ENCODE peak calls at places on chromosomes 7 and 10, in nine cellular contexts. One of them, this sample, is unnamed.

GRCh38 chr7:140591178-140591902 is 49.3 kb downstream of the DENND2A start:
- DNase-seq in HCT116: no peak
- DNase-seq in right lobe of liver: no peak
- DNase-seq in MM.1S: no peak
- DNase-seq in Caki2: no peak
- DNase-seq in HT-29: no peak
- DNase-seq in NCI-H1092 treated with DMSO at 0.1 percent for 48 hours: no peak
- DNase-seq in DMS153: no peak
- DNase-seq in HCEC 1CT: peak
- DNase-seq in this sample: no peak

GRCh38 chr7:45691155-45691656 is 117.0 kb downstream of the ADCY1 start:
- DNase-seq in HCT116: no peak
- DNase-seq in right lobe of liver: peak
- DNase-seq in MM.1S: no peak
- DNase-seq in Caki2: no peak
- DNase-seq in HT-29: no peak
- DNase-seq in NCI-H1092 treated with DMSO at 0.1 percent for 48 hours: no peak
- DNase-seq in DMS153: no peak
- DNase-seq in HCEC 1CT: no peak
- DNase-seq in this sample: no peak

GRCh38 chr10:66892833-66893232 is 33.0 kb upstream of the LRRTM3 start:
- DNase-seq in HCT116: no peak
- DNase-seq in right lobe of liver: no peak
- DNase-seq in MM.1S: no peak
- DNase-seq in Caki2: no peak
- DNase-seq in HT-29: no peak
- DNase-seq in NCI-H1092 treated with DMSO at 0.1 percent for 48 hours: no peak
- DNase-seq in DMS153: no peak
- DNase-seq in HCEC 1CT: no peak
- DNase-seq in this sample: no peak

GRCh38 chr10:131824371-131825149 is 76.2 kb upstream of the PPP2R2D start:
- DNase-seq in HCT116: no peak
- DNase-seq in right lobe of liver: peak
- DNase-seq in MM.1S: no peak
- DNase-seq in Caki2: no peak
- DNase-seq in HT-29: no peak
- DNase-seq in NCI-H1092 treated with DMSO at 0.1 percent for 48 hours: no peak
- DNase-seq in DMS153: no peak
- DNase-seq in HCEC 1CT: no peak
- DNase-seq in this sample: no peak

GRCh38 chr7:34191766-34192550 is 286.6 kb downstream of the BMPER start:
- DNase-seq in HCT116: no peak
- DNase-seq in right lobe of liver: no peak
- DNase-seq in MM.1S: no peak
- DNase-seq in Caki2: no peak
- DNase-seq in HT-29: no peak
- DNase-seq in NCI-H1092 treated with DMSO at 0.1 percent for 48 hours: no peak
- DNase-seq in DMS153: no peak
- DNase-seq in HCEC 1CT: no peak
- DNase-seq in this sample: no peak

GRCh38 chr10:7484456-7485266 is 73.8 kb upstream of the SFMBT2 start:
- DNase-seq in HCT116: no peak
- DNase-seq in right lobe of liver: no peak
- DNase-seq in MM.1S: peak
- DNase-seq in Caki2: no peak
- DNase-seq in HT-29: no peak
- DNase-seq in NCI-H1092 treated with DMSO at 0.1 percent for 48 hours: no peak
- DNase-seq in DMS153: no peak
- DNase-seq in HCEC 1CT: no peak
- DNase-seq in this sample: peak

GRCh38 chr10:62761115-62761514 is 43.4 kb upstream of the ADO start:
- DNase-seq in HCT116: no peak
- DNase-seq in right lobe of liver: no peak
- DNase-seq in MM.1S: peak
- DNase-seq in Caki2: peak
- DNase-seq in HT-29: no peak
- DNase-seq in NCI-H1092 treated with DMSO at 0.1 percent for 48 hours: no peak
- DNase-seq in DMS153: no peak
- DNase-seq in HCEC 1CT: no peak
- DNase-seq in this sample: no peak

GRCh38 chr7:43164757-43165156 is 52.3 kb downstream of the HECW1 start:
- DNase-seq in HCT116: peak
- DNase-seq in right lobe of liver: no peak
- DNase-seq in MM.1S: no peak
- DNase-seq in Caki2: peak
- DNase-seq in HT-29: no peak
- DNase-seq in NCI-H1092 treated with DMSO at 0.1 percent for 48 hours: no peak
- DNase-seq in DMS153: no peak
- DNase-seq in HCEC 1CT: peak
- DNase-seq in this sample: no peak

GRCh38 chr10:49109669-49110335 is 5.5 kb downstream of the VSTM4 start:
- DNase-seq in HCT116: no peak
- DNase-seq in right lobe of liver: no peak
- DNase-seq in MM.1S: no peak
- DNase-seq in Caki2: no peak
- DNase-seq in HT-29: no peak
- DNase-seq in NCI-H1092 treated with DMSO at 0.1 percent for 48 hours: no peak
- DNase-seq in DMS153: no peak
- DNase-seq in HCEC 1CT: no peak
- DNase-seq in this sample: no peak

GRCh38 chr10:67004690-67005089 is 78.9 kb downstream of the LRRTM3 start:
- DNase-seq in HCT116: no peak
- DNase-seq in right lobe of liver: no peak
- DNase-seq in MM.1S: peak
- DNase-seq in Caki2: no peak
- DNase-seq in HT-29: no peak
- DNase-seq in NCI-H1092 treated with DMSO at 0.1 percent for 48 hours: no peak
- DNase-seq in DMS153: no peak
- DNase-seq in HCEC 1CT: no peak
- DNase-seq in this sample: no peak

GRCh38 chr7:107946881-107947280 is 55.9 kb downstream of the DLD start:
- DNase-seq in HCT116: no peak
- DNase-seq in right lobe of liver: no peak
- DNase-seq in MM.1S: no peak
- DNase-seq in Caki2: no peak
- DNase-seq in HT-29: no peak
- DNase-seq in NCI-H1092 treated with DMSO at 0.1 percent for 48 hours: no peak
- DNase-seq in DMS153: no peak
- DNase-seq in HCEC 1CT: no peak
- DNase-seq in this sample: no peak

GRCh38 chr10:50416181-50416824 is 165.0 kb upstream of the ASAH2 start:
- DNase-seq in HCT116: no peak
- DNase-seq in right lobe of liver: no peak
- DNase-seq in MM.1S: no peak
- DNase-seq in Caki2: peak
- DNase-seq in HT-29: no peak
- DNase-seq in NCI-H1092 treated with DMSO at 0.1 percent for 48 hours: no peak
- DNase-seq in DMS153: no peak
- DNase-seq in HCEC 1CT: peak
- DNase-seq in this sample: no peak

This sample was measured in CD8-positive, alpha-beta memory T cell.